ENCODE peak calls at places on chromosomes 1 and 21, in five cellular contexts. One of them, this sample, is unnamed.

GRCh38 chr1:11134352-11135266 is 34.9 kb upstream of the EXOSC10 start:
- DNase-seq in lower leg skin: no peak
- DNase-seq in pancreas: no peak
- DNase-seq in GM06990: no peak
- DNase-seq in NB4: no peak
- DNase-seq in this sample: peak

GRCh38 chr21:45698493-45698947 is 55.0 kb downstream of the PCBP3 start:
- DNase-seq in lower leg skin: no peak
- DNase-seq in pancreas: no peak
- DNase-seq in GM06990: no peak
- DNase-seq in NB4: no peak
- DNase-seq in this sample: peak

GRCh38 chr21:26972131-26972707 is 5.3 kb upstream of the ADAMTS5 start:
- DNase-seq in lower leg skin: no peak
- DNase-seq in pancreas: no peak
- DNase-seq in GM06990: no peak
- DNase-seq in NB4: peak
- DNase-seq in this sample: no peak

GRCh38 chr1:107991371-107992066 is 26.5 kb upstream of the VAV3 start:
- DNase-seq in lower leg skin: peak
- DNase-seq in pancreas: no peak
- DNase-seq in GM06990: no peak
- DNase-seq in NB4: peak
- DNase-seq in this sample: peak

GRCh38 chr21:27572681-27573080 is 605.8 kb upstream of the ADAMTS5 start:
- DNase-seq in lower leg skin: no peak
- DNase-seq in pancreas: no peak
- DNase-seq in GM06990: no peak
- DNase-seq in NB4: no peak
- DNase-seq in this sample: peak

GRCh38 chr1:71093938-71094337 is 13.1 kb upstream of the ZRANB2 start:
- DNase-seq in lower leg skin: no peak
- DNase-seq in pancreas: no peak
- DNase-seq in GM06990: no peak
- DNase-seq in NB4: peak
- DNase-seq in this sample: peak

GRCh38 chr1:230142608-230143209 is 75.7 kb downstream of the GALNT2 start:
- DNase-seq in lower leg skin: no peak
- DNase-seq in pancreas: no peak
- DNase-seq in GM06990: no peak
- DNase-seq in NB4: no peak
- DNase-seq in this sample: no peak

GRCh38 chr1:242245255-242245654 is 246.4 kb upstream of the MAP1LC3C start:
- DNase-seq in lower leg skin: no peak
- DNase-seq in pancreas: no peak
- DNase-seq in GM06990: no peak
- DNase-seq in NB4: peak
- DNase-seq in this sample: no peak

GRCh38 chr1:172320723-172321122 is 99.8 kb upstream of the C1orf105 start:
- DNase-seq in lower leg skin: no peak
- DNase-seq in pancreas: no peak
- DNase-seq in GM06990: no peak
- DNase-seq in NB4: no peak
- DNase-seq in this sample: peak

GRCh38 chr1:205531191-205532025 is 26.9 kb downstream of the CDK18 start:
- DNase-seq in lower leg skin: no peak
- DNase-seq in pancreas: no peak
- DNase-seq in GM06990: no peak
- DNase-seq in NB4: no peak
- DNase-seq in this sample: no peak

GRCh38 chr1:206703647-206704046 is 18.9 kb downstream of the MAPKAPK2 start:
- DNase-seq in lower leg skin: no peak
- DNase-seq in pancreas: no peak
- DNase-seq in GM06990: no peak
- DNase-seq in NB4: no peak
- DNase-seq in this sample: peak

GRCh38 chr1:237562247-237562823 is 328.4 kb downstream of the ZP4 start:
- DNase-seq in lower leg skin: no peak
- DNase-seq in pancreas: no peak
- DNase-seq in GM06990: peak
- DNase-seq in NB4: peak
- DNase-seq in this sample: peak

GRCh38 chr1:110210604-110211502 is 739 bp downstream of the KCNC4 start:
- DNase-seq in lower leg skin: peak
- DNase-seq in pancreas: peak
- DNase-seq in GM06990: peak
- DNase-seq in NB4: peak
- DNase-seq in this sample: no peak

GRCh38 chr1:211738709-211739301 is 63.4 kb upstream of the NEK2 start:
- DNase-seq in lower leg skin: no peak
- DNase-seq in pancreas: no peak
- DNase-seq in GM06990: peak
- DNase-seq in NB4: peak
- DNase-seq in this sample: no peak

GRCh38 chr1:50976890-50977574 is 7.0 kb downstream of the CDKN2C start:
- DNase-seq in lower leg skin: no peak
- DNase-seq in pancreas: no peak
- DNase-seq in GM06990: peak
- DNase-seq in NB4: peak
- DNase-seq in this sample: peak

GRCh38 chr1:47725732-47726495 is 271.3 kb downstream of the TRABD2B start:
- DNase-seq in lower leg skin: peak
- DNase-seq in pancreas: peak
- DNase-seq in GM06990: no peak
- DNase-seq in NB4: peak
- DNase-seq in this sample: peak

GRCh38 chr1:27577504-27578188 is 26.3 kb downstream of the AHDC1 start:
- DNase-seq in lower leg skin: no peak
- DNase-seq in pancreas: no peak
- DNase-seq in GM06990: no peak
- DNase-seq in NB4: no peak
- DNase-seq in this sample: no peak

GRCh38 chr1:27574871-27575831 is 28.8 kb downstream of the AHDC1 start:
- DNase-seq in lower leg skin: no peak
- DNase-seq in pancreas: peak
- DNase-seq in GM06990: no peak
- DNase-seq in NB4: no peak
- DNase-seq in this sample: peak

GRCh38 chr1:27576846-27577245 is 27.1 kb downstream of the AHDC1 start:
- DNase-seq in lower leg skin: no peak
- DNase-seq in pancreas: no peak
- DNase-seq in GM06990: no peak
- DNase-seq in NB4: no peak
- DNase-seq in this sample: no peak

GRCh38 chr1:27574001-27574781 is 29.8 kb downstream of the AHDC1 start:
- DNase-seq in lower leg skin: no peak
- DNase-seq in pancreas: peak
- DNase-seq in GM06990: no peak
- DNase-seq in NB4: no peak
- DNase-seq in this sample: no peak

GRCh38 chr1:27575861-27576331 is 28.0 kb downstream of the AHDC1 start:
- DNase-seq in lower leg skin: no peak
- DNase-seq in pancreas: peak
- DNase-seq in GM06990: no peak
- DNase-seq in NB4: no peak
- DNase-seq in this sample: no peak
- H3K4me3 ChIP-seq in lower leg skin: no peak
- H3K4me3 ChIP-seq in pancreas: peak
- H3K4me3 ChIP-seq in GM06990: peak
- H3K4me3 ChIP-seq in NB4: no peak
- H3K4me3 ChIP-seq in this sample: peak

GRCh38 chr21:37658994-37659458 is 257.2 kb downstream of the KCNJ6 start:
- DNase-seq in lower leg skin: no peak
- DNase-seq in pancreas: peak
- DNase-seq in GM06990: no peak
- DNase-seq in NB4: no peak
- DNase-seq in this sample: peak
- TF ChIP-seq CTCF in lower leg skin: no peak
- TF ChIP-seq CTCF in pancreas: no peak
- TF ChIP-seq CTCF in GM06990: no peak
- TF ChIP-seq CTCF in NB4: no peak
- TF ChIP-seq CTCF in this sample: peak

GRCh38 chr1:41740058-41740457 is 178.7 kb downstream of the HIVEP3 start:
- DNase-seq in lower leg skin: no peak
- DNase-seq in pancreas: no peak
- DNase-seq in GM06990: no peak
- DNase-seq in NB4: no peak
- DNase-seq in this sample: no peak

GRCh38 chr1:41740630-41741239 is 178.0 kb downstream of the HIVEP3 start:
- DNase-seq in lower leg skin: no peak
- DNase-seq in pancreas: no peak
- DNase-seq in GM06990: no peak
- DNase-seq in NB4: peak
- DNase-seq in this sample: no peak

GRCh38 chr1:41739061-41739955 is 179.4 kb downstream of the HIVEP3 start:
- DNase-seq in lower leg skin: peak
- DNase-seq in pancreas: peak
- DNase-seq in GM06990: peak
- DNase-seq in NB4: peak
- DNase-seq in this sample: peak

GRCh38 chr1:41738010-41738409 is 180.7 kb downstream of the HIVEP3 start:
- DNase-seq in lower leg skin: no peak
- DNase-seq in pancreas: no peak
- DNase-seq in GM06990: no peak
- DNase-seq in NB4: no peak
- DNase-seq in this sample: no peak

GRCh38 chr1:41738475-41738874 is 180.2 kb downstream of the HIVEP3 start:
- DNase-seq in lower leg skin: no peak
- DNase-seq in pancreas: no peak
- DNase-seq in GM06990: no peak
- DNase-seq in NB4: peak
- DNase-seq in this sample: peak
- H3K4me3 ChIP-seq in lower leg skin: no peak
- H3K4me3 ChIP-seq in pancreas: no peak
- H3K4me3 ChIP-seq in GM06990: peak
- H3K4me3 ChIP-seq in NB4: peak
- H3K4me3 ChIP-seq in this sample: no peak

GRCh38 chr1:182015360-182015759 is 46.2 kb downstream of the ZNF648 start:
- DNase-seq in lower leg skin: no peak
- DNase-seq in pancreas: no peak
- DNase-seq in GM06990: no peak
- DNase-seq in NB4: peak
- DNase-seq in this sample: peak
- TF ChIP-seq CTCF in lower leg skin: no peak
- TF ChIP-seq CTCF in pancreas: no peak
- TF ChIP-seq CTCF in GM06990: peak
- TF ChIP-seq CTCF in NB4: no peak
- TF ChIP-seq CTCF in this sample: peak

GRCh38 chr1:165696625-165697100 is 1.7 kb downstream of the ALDH9A1 start:
- DNase-seq in lower leg skin: no peak
- DNase-seq in pancreas: peak
- DNase-seq in GM06990: no peak
- DNase-seq in NB4: peak
- DNase-seq in this sample: peak
- H3K4me3 ChIP-seq in lower leg skin: no peak
- H3K4me3 ChIP-seq in pancreas: no peak
- H3K4me3 ChIP-seq in GM06990: peak
- H3K4me3 ChIP-seq in NB4: peak
- H3K4me3 ChIP-seq in this sample: peak

GRCh38 chr1:87151500-87152421 is 176.9 kb upstream of the LMO4 start:
- DNase-seq in lower leg skin: peak
- DNase-seq in pancreas: peak
- DNase-seq in GM06990: peak
- DNase-seq in NB4: peak
- DNase-seq in this sample: peak
- TF ChIP-seq CTCF in lower leg skin: no peak
- TF ChIP-seq CTCF in pancreas: no peak
- TF ChIP-seq CTCF in GM06990: peak
- TF ChIP-seq CTCF in NB4: peak
- TF ChIP-seq CTCF in this sample: peak

GRCh38 chr1:195520757-195521156 is 1087.5 kb downstream of the KCNT2 start:
- DNase-seq in lower leg skin: no peak
- DNase-seq in pancreas: no peak
- DNase-seq in GM06990: no peak
- DNase-seq in NB4: no peak
- DNase-seq in this sample: no peak
- H3K4me3 ChIP-seq in lower leg skin: no peak
- H3K4me3 ChIP-seq in pancreas: no peak
- H3K4me3 ChIP-seq in GM06990: no peak
- H3K4me3 ChIP-seq in NB4: no peak
- H3K4me3 ChIP-seq in this sample: no peak

DNA sequence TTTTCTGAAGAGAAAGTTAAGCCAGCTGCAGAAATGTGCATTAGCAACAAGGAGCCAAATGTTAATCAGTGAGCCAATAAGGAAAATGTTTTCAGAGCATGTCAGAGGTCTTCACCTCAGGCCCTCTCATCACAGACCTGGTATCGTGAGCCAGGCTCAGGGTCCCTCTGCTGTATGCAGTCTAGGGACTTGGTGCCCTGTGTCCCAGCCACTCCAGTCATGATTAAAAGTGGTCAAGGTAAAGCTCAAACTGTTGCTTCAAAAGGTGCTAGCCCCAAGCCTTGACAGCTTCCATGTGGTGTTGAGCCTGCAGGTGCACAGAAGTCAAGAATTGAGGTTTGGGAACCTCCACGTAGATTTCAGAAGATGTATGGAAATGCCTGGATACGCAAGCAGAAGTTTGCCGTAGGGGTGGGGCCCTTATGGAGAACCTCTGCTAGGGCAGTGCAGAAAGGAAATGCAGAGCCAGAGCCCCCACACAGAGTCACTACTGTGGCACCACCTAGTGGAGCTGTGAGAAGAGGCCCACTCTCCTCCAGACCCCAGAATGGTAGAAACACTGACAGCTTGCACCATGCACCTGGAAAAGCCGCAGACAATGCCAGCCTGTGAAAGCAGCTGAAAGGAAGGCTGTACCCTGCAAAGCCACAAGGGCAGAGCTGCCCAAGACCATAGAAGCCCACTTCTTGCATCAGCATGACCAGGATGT is 1128.7 kb downstream of the AMY1C start:
- DNase-seq in lower leg skin: peak
- DNase-seq in pancreas: no peak
- DNase-seq in GM06990: no peak
- DNase-seq in NB4: peak
- DNase-seq in this sample: no peak
- TF ChIP-seq CTCF in lower leg skin: no peak
- TF ChIP-seq CTCF in pancreas: no peak
- TF ChIP-seq CTCF in GM06990: peak
- TF ChIP-seq CTCF in NB4: peak
- TF ChIP-seq CTCF in this sample: no peak